ENCODE peak calls at places on chromosome 13, in eight cellular contexts. P, I, F, W, E, G, R and Q are unnamed samples.
A peak's percentile ranks its signal among the peaks of the same experiment; 100 is the strongest.

GRCh38 chr13:42001580-42001979 is 40.7 kb upstream of the VWA8 start:
- DNase-seq in P (no peak), I (peak; percentile 4), F (no peak), W (no peak), E (no peak), G (no peak), R (peak; percentile 89), Q (peak; percentile 25)

GRCh38 chr13:86870388-86870966 is 800.7 kb upstream of the SLITRK5 start:
- DNase-seq in P (no peak), I (no peak), F (no peak), W (no peak), E (no peak), G (no peak), R (peak; percentile 23), Q (no peak)

GRCh38 chr13:36224730-36225129 is 10.4 kb upstream of the SOHLH2 start:
- DNase-seq in P (no peak), I (no peak), F (no peak), W (no peak), E (no peak), G (no peak), R (no peak), Q (no peak)

GRCh38 chr13:98285317-98285716 is 108.2 kb upstream of the RNF113B start:
- DNase-seq in P (no peak), I (no peak), F (no peak), W (no peak), E (no peak), G (no peak), R (no peak), Q (peak; percentile 23)

GRCh38 chr13:98921786-98922185 is 56.1 kb downstream of the DOCK9 start:
- DNase-seq in P (no peak), I (no peak), F (no peak), W (no peak), E (no peak), G (no peak), R (no peak), Q (no peak)

GRCh38 chr13:25963681-25964080 is 88.1 kb downstream of the SHISA2 start:
- DNase-seq in P (no peak), I (no peak), F (no peak), W (no peak), E (no peak), G (no peak), R (no peak), Q (no peak)

GRCh38 chr13:110044521-110045200 is 258.3 kb upstream of the IRS2 start:
- DNase-seq in P (no peak), I (peak; percentile 56), F (no peak), W (no peak), E (no peak), G (no peak), R (peak; percentile 54), Q (peak; percentile 61)

GRCh38 chr13:23510544-23510916 is 59.7 kb upstream of the TNFRSF19 start:
- DNase-seq in P (no peak), I (no peak), F (no peak), W (no peak), E (no peak), G (no peak), R (peak; percentile 81), Q (no peak)

GRCh38 chr13:33340631-33341030 is 55.1 kb upstream of the STARD13 start:
- DNase-seq in P (no peak), I (no peak), F (no peak), W (no peak), E (no peak), G (no peak), R (peak; percentile 66), Q (no peak)

GRCh38 chr13:50529154-50529882 is 314.2 kb downstream of the DLEU7 start:
- DNase-seq in P (peak; percentile 78), I (no peak), F (peak; percentile 91), W (peak; percentile 75), E (no peak), G (peak; percentile 37), R (peak; percentile 91), Q (peak; percentile 44)

GRCh38 chr13:38863536-38863935 is 127.1 kb downstream of the STOML3 start:
- DNase-seq in P (no peak), I (no peak), F (no peak), W (no peak), E (no peak), G (no peak), R (no peak), Q (no peak)

GRCh38 chr13:77316430-77316829 is 10.5 kb downstream of the MYCBP2 start:
- DNase-seq in P (no peak), I (no peak), F (no peak), W (no peak), E (no peak), G (no peak), R (no peak), Q (no peak)

GRCh38 chr13:113458218-113459065 is 5.2 kb upstream of the ADPRHL1 start:
- DNase-seq in P (no peak), I (no peak), F (peak; percentile 43), W (no peak), E (peak; percentile 12), G (no peak), R (no peak), Q (no peak)
- H3K4me3 ChIP-seq in P (no peak overlapping the region), I (no peak overlapping the region), F (no peak overlapping the region), W (no peak overlapping the region), E (no peak overlapping the region), G (no peak overlapping the region), R (no peak overlapping the region), Q (no peak overlapping the region)

GRCh38 chr13:113616991-113617749 is 32.6 kb downstream of the TFDP1 start:
- DNase-seq in P (no peak), I (no peak), F (no peak), W (no peak), E (no peak), G (no peak), R (no peak), Q (peak; percentile 35)
- H3K4me3 ChIP-seq in P (no peak overlapping the region), I (no peak overlapping the region), F (no peak overlapping the region), W (no peak overlapping the region), E (no peak overlapping the region), G (no peak overlapping the region), R (no peak overlapping the region), Q (no peak overlapping the region)

GRCh38 chr13:100543872-100544602 is 44.6 kb downstream of the GGACT start:
- DNase-seq in P (no peak), I (no peak), F (peak; percentile 14), W (no peak), E (no peak), G (no peak), R (peak; percentile 27), Q (no peak)
- H3K4me3 ChIP-seq in P (peak overlapping the region; percentile 31), I (no peak overlapping the region), F (no peak overlapping the region), W (no peak overlapping the region), E (no peak overlapping the region), G (no peak overlapping the region), R (no peak overlapping the region), Q (no peak overlapping the region)

GRCh38 chr13:46198794-46199193 is 12.9 kb upstream of the LRRC63 start:
- DNase-seq in P (no peak), I (no peak), F (no peak), W (no peak), E (no peak), G (no peak), R (no peak), Q (no peak)

GRCh38 chr13:46202188-46202795 is 9.4 kb upstream of the LRRC63 start:
- DNase-seq in P (no peak), I (no peak), F (no peak), W (no peak), E (no peak), G (no peak), R (no peak), Q (no peak)

GRCh38 chr13:46195017-46195416 is 13.0 kb upstream of the LCP1 start:
- DNase-seq in P (no peak), I (no peak), F (no peak), W (no peak), E (no peak), G (no peak), R (no peak), Q (no peak)

GRCh38 chr13:46202956-46203355 is 8.8 kb upstream of the LRRC63 start:
- DNase-seq in P (no peak), I (no peak), F (no peak), W (no peak), E (no peak), G (no peak), R (peak; percentile 3), Q (no peak)

DNA sequence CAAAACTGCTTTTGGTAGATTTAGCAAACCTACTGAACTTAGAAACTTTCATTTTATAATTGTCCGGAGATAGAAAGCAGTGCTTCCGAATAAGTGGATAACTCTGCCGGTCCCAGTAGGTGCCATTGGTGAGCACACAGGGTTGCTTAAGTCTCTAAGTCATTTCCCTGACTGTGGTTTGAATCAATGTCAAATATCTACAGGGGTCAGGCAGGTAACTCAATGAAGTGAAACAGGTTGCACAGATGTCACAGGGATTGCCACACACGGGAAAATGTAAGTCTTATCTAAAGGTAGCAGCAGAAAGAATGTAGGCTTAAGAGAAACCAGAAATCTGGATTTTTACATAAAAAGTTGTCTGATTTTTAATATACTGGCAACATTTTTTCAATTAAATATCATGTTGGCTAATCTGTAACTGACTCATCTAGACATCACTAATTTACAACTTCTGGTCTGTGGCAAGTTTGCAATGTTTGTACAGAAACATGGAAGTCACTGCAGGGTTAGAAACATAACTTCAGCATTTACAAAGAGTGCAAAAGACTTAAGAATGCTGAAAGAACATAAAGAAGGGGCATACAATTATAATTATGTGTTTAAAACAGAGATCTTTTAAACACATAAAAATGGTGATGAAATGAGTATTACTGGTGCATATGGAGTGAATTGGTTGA is 14.3 kb upstream of the LRRC63 start:
- DNase-seq in P (no peak), I (no peak), F (no peak), W (no peak), E (no peak), G (no peak), R (no peak), Q (no peak)
- H3K4me3 ChIP-seq in P (no peak overlapping the region), I (no peak overlapping the region), F (no peak overlapping the region), W (no peak overlapping the region), E (no peak overlapping the region), G (no peak overlapping the region), R (no peak overlapping the region), Q (no peak overlapping the region)